ENCODE peak calls at places on chromosomes 4 and X, in eight cellular contexts. K is SK-MEL-5; L is cardiac septum; E is NCI-H1092 treated with DMSO at 0.1 percent for 48 hours; G is frontal cortex; T is naive thymus-derived CD4-positive, alpha-beta T cell; S is smooth muscle cell of the brain vasculature; N is GM03348. J is an unnamed sample.

GRCh38 chr4:168511780-168512467 is 15.1 kb downstream of the PALLD start:
- DNase-seq in G (no peak), K (peak; percentile 9), E (no peak), L (no peak), T (peak; percentile 64), N (no peak), S (no peak), J (no peak)

GRCh38 chrX:148956352-148956751 is 455.9 kb downstream of the AFF2 start:
- DNase-seq in G (no peak), N (no peak), T (no peak), L (no peak), K (no peak), S (no peak), E (no peak), J (no peak)

GRCh38 chr4:139669859-139670258 is 4.2 kb downstream of the MGST2 start:
- DNase-seq in G (no peak), T (no peak), N (no peak), S (no peak), L (no peak), E (no peak), K (no peak), J (no peak)

GRCh38 chrX:19122641-19123009 is 357 bp upstream of the ADGRG2 start:
- DNase-seq in S (no peak), G (no peak), N (no peak), E (no peak), L (no peak), K (no peak), T (no peak), J (no peak)

GRCh38 chrX:15579778-15580747 is 20.7 kb downstream of the ACE2 start:
- DNase-seq in E (no peak), K (no peak), L (no peak), N (no peak), T (no peak), G (no peak), S (no peak), J (no peak)

GRCh38 chr4:163693776-163694175 is 199.3 kb downstream of the TMA16 start:
- DNase-seq in N (no peak), E (no peak), T (no peak), L (no peak), K (no peak), G (no peak), S (no peak), J (no peak)

GRCh38 chr4:152678841-152679240 is 956 bp downstream of the TMEM154 start:
- DNase-seq in T (no peak), K (peak; percentile 14), L (no peak), E (peak; percentile 16), N (no peak), S (no peak), G (no peak), J (no peak)

GRCh38 chr4:123114084-123114914 is 191.9 kb upstream of the NUDT6 start:
- DNase-seq in T (no peak), N (no peak), G (no peak), L (no peak), E (no peak), S (no peak), K (no peak), J (no peak)

GRCh38 chr4:183444953-183445543 is 612 bp downstream of the CDKN2AIP start:
- DNase-seq in K (no peak), T (no peak), N (peak; percentile 63), L (peak; percentile 79), E (peak; percentile 31), G (no peak), S (no peak), J (no peak)

GRCh38 chr4:122920473-122920872 is 1.9 kb downstream of the NUDT6 start:
- DNase-seq in E (no peak), K (no peak), S (no peak), T (no peak), L (no peak), N (no peak), G (no peak), J (no peak)

GRCh38 chr4:77220841-77221613 is 64.0 kb downstream of the CCNG2 start:
- DNase-seq in K (no peak), E (no peak), S (no peak), T (no peak), L (no peak), N (peak; percentile 21), G (no peak), J (no peak)

GRCh38 chr4:74649193-74649592 is 145.1 kb downstream of the BTC start:
- DNase-seq in G (no peak), N (no peak), K (no peak), L (no peak), T (no peak), E (no peak), S (no peak), J (no peak)

GRCh38 chr4:124330045-124330444 is 382.5 kb downstream of the ANKRD50 start:
- DNase-seq in N (no peak), G (no peak), T (no peak), L (no peak), K (no peak), S (no peak), E (no peak), J (no peak)

GRCh38 chr4:7817877-7818675 is 121.6 kb downstream of the AFAP1 start:
- DNase-seq in K (no peak), L (no peak), E (peak; percentile 57), T (no peak), S (no peak), N (no peak), G (no peak), J (peak; percentile 84)

GRCh38 chr4:137519406-137519805 is 12.9 kb downstream of the PCDH18 start:
- DNase-seq in N (peak; percentile 42), G (no peak), S (no peak), K (no peak), L (no peak), T (no peak), E (peak; percentile 54), J (no peak)

GRCh38 chr4:68175562-68176155 is 46.0 kb upstream of the TMPRSS11F start:
- DNase-seq in G (peak; percentile 25), T (no peak), L (no peak), N (peak; percentile 69), K (peak; percentile 74), S (peak; percentile 4), E (peak; percentile 57), J (no peak)